ENCODE peak calls at places on chromosomes 6 and 20, in five cellular contexts. K is IMR-90, L is neuronal stem cell, I is H1, J is trophoblast cell. G is an unnamed sample.

GRCh38 chr20:7302256-7302655 is 534.8 kb downstream of the BMP2 start:
- DNase-seq in K (no peak), L (peak; percentile 17), I (no peak), J (no peak), G (peak; percentile 28)

GRCh38 chr20:7916648-7917047 is 23.6 kb downstream of the HAO1 start:
- DNase-seq in K (no peak), L (no peak), I (no peak), J (no peak), G (no peak)

GRCh38 chr6:105755885-105756284 is 330.3 kb upstream of the PRDM1 start:
- DNase-seq in K (no peak), L (no peak), I (no peak), J (no peak), G (no peak)

GRCh38 chr6:12577124-12577845 is 139.3 kb upstream of the PHACTR1 start:
- DNase-seq in K (peak; percentile 64), L (no peak), I (no peak), J (peak; percentile 97), G (peak; percentile 66)

GRCh38 chr6:85404497-85405174 is 45.2 kb upstream of the NT5E start:
- DNase-seq in K (peak; percentile 95), L (no peak), I (no peak), J (no peak), G (no peak)

GRCh38 chr20:53930651-53931504 is 139.5 kb downstream of the BCAS1 start:
- DNase-seq in K (peak; percentile 34), L (no peak), I (no peak), J (no peak), G (no peak)

GRCh38 chr6:143060354-143060805 is 309 bp upstream of the AIG1 start:
- DNase-seq in K (peak; percentile 81), L (peak; percentile 82), I (peak; percentile 61), J (peak; percentile 82), G (peak; percentile 90)

GRCh38 chr6:90219168-90219985 is 77.3 kb downstream of the BACH2 start:
- DNase-seq in K (peak; percentile 90), L (peak; percentile 43), I (no peak), J (peak; percentile 46), G (peak; percentile 68)

GRCh38 chr6:166286831-166287271 is 21.3 kb downstream of the PRR18 start:
- DNase-seq in K (no peak), L (no peak), I (no peak), J (no peak), G (peak; percentile 62)

GRCh38 chr20:48690888-48691287 is 136.9 kb downstream of the PREX1 start:
- DNase-seq in K (peak; percentile 36), L (no peak), I (no peak), J (no peak), G (no peak)

GRCh38 chr20:25083773-25084615 is 2.1 kb upstream of the VSX1 start:
- DNase-seq in K (no peak), L (no peak), I (no peak), J (no peak), G (no peak)

GRCh38 chr20:53825282-53825681 is 231.6 kb upstream of the ZNF217 start:
- DNase-seq in K (no peak), L (no peak), I (no peak), J (no peak), G (no peak)

GRCh38 chr6:100420711-100421110 is 44.0 kb downstream of the SIM1 start:
- DNase-seq in K (no peak), L (peak; percentile 18), I (peak; percentile 25), J (no peak), G (peak; percentile 86)

GRCh38 chr20:2542361-2542760 is 6.0 kb downstream of the TMC2 start:
- DNase-seq in K (no peak), L (no peak), I (no peak), J (no peak), G (no peak)

GRCh38 chr20:48841861-48842529 is 14.2 kb upstream of the PREX1 start:
- DNase-seq in K (peak; percentile 82), L (no peak), I (no peak), J (no peak), G (no peak)

GRCh38 chr20:58682656-58683055 is 9.9 kb upstream of the NPEPL1 start:
- DNase-seq in K (peak; percentile 70), L (no peak), I (no peak), J (no peak), G (no peak)
- H3K4me3 ChIP-seq in K (no peak overlapping the region), L (no peak overlapping the region), I (no peak overlapping the region), J (no peak overlapping the region), G (no peak overlapping the region)

GRCh38 chr6:37057128-37057471 is 51.6 kb downstream of the FGD2 start:
- DNase-seq in K (no peak), L (no peak), I (no peak), J (no peak), G (no peak)

GRCh38 chr6:37056112-37056403 is 50.6 kb downstream of the FGD2 start:
- DNase-seq in K (no peak), L (no peak), I (no peak), J (no peak), G (no peak)

GRCh38 chr6:37057678-37058077 is 52.2 kb downstream of the FGD2 start:
- DNase-seq in K (no peak), L (no peak), I (no peak), J (no peak), G (no peak)

GRCh38 chr6:37058084-37058586 is 52.7 kb downstream of the FGD2 start:
- DNase-seq in K (peak; percentile 76), L (no peak), I (no peak), J (peak; percentile 57), G (no peak)

DNA sequence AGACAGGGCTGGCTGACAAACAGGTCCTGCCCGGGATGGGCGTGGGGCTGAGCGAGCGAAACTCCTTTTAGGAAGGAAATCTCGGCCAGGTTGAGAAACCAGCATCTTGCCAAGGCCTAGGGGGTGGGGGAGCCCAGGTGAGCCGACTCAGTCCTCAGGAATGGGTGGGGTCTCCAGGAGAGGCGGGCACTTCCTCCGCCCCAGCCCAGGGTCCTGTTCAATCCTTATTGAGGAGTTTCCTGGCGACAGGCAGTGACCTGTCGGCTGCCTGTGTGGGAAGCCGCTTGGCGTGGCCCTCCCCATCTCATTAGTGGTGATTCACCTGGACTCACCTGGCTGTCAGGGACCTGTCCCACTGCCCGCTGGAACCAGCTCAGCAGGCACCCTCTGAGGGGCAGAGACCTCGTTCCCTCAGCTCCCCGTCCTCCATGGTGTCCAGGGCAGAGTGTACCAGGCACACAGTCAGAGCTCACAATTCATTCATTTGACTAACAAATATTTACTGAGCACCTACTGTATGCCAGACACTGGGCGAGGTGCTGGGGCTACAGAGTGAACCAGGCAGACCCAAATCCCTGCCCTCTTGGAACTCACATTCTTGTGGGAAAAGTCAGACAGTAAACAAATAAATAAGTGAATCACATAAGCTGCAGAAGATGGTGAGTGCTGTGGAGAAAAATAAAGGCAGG is 51.1 kb downstream of the FGD2 start:
- DNase-seq in K (peak; percentile 40), L (no peak), I (no peak), J (peak; percentile 87), G (peak; percentile 63)
- H2BK120ac ChIP-seq in K (peak overlapping the region; percentile 80), L (no peak overlapping the region), I (peak overlapping the region; percentile 77), J (no peak overlapping the region), G (no peak overlapping the region)

GRCh38 chr20:38098952-38099351 is 65.4 kb downstream of the RPRD1B start:
- DNase-seq in K (no peak), L (no peak), I (no peak), J (no peak), G (no peak)
- H3K4me3 ChIP-seq in K (no peak overlapping the region), L (no peak overlapping the region), I (no peak overlapping the region), J (no peak overlapping the region), G (no peak overlapping the region)

DNA sequence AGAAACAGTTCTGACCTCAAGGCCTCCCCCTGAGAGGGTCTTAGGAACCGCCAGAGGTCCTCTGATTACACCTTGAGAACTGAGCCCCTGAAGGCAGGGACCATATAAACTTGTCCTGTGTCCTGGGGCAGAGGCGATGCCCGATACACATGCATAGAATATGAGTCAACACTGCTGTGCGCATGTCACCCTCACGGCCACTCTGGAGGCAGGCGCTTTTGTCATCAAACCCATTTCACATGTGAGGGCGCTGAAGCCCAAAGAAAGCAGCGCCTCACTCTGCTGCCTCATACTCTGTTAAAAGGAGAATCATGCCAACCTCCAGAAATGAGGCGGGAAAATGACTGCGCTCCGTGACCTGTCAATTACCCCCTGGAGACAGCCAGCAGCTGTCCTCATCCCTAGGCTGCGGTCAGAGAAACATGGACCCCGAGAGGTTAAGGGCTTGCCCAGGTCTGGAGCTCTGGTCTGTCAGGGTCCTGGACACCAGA is 158.3 kb downstream of the GRM4 start:
- DNase-seq in K (no peak), L (no peak), I (no peak), J (peak; percentile 27), G (no peak)
- H2BK120ac ChIP-seq in K (no peak overlapping the region), L (no peak overlapping the region), I (no peak overlapping the region), J (no peak overlapping the region), G (no peak overlapping the region)

GRCh38 chr6:94045473-94045872 is 626.1 kb upstream of the EPHA7 start:
- DNase-seq in K (no peak), L (peak; percentile 82), I (no peak), J (no peak), G (peak; percentile 69)
- H3K4me3 ChIP-seq in K (no peak overlapping the region), L (no peak overlapping the region), I (no peak overlapping the region), J (no peak overlapping the region), G (no peak overlapping the region)

GRCh38 chr20:59603727-59604608 is at the start of gene PHACTR3:
- DNase-seq in K (no peak), L (peak; percentile 27), I (no peak), J (no peak), G (peak; percentile 21)
- H2BK120ac ChIP-seq in K (no peak within 1 kb of the TSS), L (no peak within 1 kb of the TSS), I (no peak within 1 kb of the TSS), J (no peak within 1 kb of the TSS), G (no peak within 1 kb of the TSS)

GRCh38 chr6:27161603-27161945 is 85.9 kb upstream of the PRSS16 start:
- DNase-seq in K (no peak), L (no peak), I (no peak), J (no peak), G (no peak)
- H3K4me3 ChIP-seq in K (no peak overlapping the region), L (no peak overlapping the region), I (no peak overlapping the region), J (no peak overlapping the region), G (no peak overlapping the region)

GRCh38 chr6:159726918-159727716 is at the start of gene WTAP:
- DNase-seq in K (peak; percentile 92), L (peak; percentile 92), I (peak; percentile 82), J (peak; percentile 94), G (peak; percentile 98)
- H2BK120ac ChIP-seq in K (peak within 1 kb of the TSS; percentile 93), L (peak within 1 kb of the TSS; percentile 42), I (peak within 1 kb of the TSS; percentile 91), J (peak within 1 kb of the TSS; percentile 95), G (peak within 1 kb of the TSS; percentile 30)

DNA sequence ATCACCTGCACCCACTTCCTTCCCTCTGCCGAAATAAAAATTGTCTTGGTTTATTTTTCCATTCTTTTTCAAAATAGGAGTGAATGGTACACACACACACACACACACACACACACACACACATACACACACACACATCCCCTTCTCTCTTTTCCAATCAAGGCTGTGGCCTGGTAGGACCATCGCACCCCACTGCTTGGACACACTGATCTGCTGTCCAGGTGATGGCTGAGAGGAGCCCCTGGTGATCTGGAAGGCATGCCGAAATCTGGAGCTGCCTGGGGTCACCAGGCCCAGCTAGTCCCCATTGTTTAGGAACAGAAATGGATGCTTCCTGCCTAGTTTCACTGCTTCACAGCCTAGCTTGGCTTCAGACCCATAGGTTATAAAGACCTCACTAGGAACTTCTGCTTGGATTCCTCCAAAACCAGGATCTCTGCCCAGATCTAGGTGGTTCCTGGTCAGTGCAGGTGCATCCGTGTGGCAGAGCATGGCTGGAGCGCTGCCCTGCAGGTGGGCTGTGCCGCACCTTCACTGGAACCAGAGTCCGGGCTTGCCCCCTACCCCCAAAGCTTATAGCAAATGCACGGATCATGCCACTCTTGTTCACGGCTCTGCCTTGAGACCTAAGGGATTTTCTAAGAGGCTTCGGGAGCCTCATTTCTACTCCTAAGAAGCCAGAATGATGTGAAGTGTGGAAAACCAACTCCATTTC is 42.9 kb upstream of the DACT2 start:
- DNase-seq in K (no peak), L (no peak), I (no peak), J (no peak), G (no peak)
- H3K4me3 ChIP-seq in K (no peak overlapping the region), L (peak overlapping the region; percentile 57), I (no peak overlapping the region), J (no peak overlapping the region), G (no peak overlapping the region)

GRCh38 chr6:33752139-33753015 is 5.7 kb upstream of the IP6K3 start:
- DNase-seq in K (no peak), L (no peak), I (no peak), J (no peak), G (no peak)
- H2BK120ac ChIP-seq in K (peak overlapping the region; percentile 3), L (no peak overlapping the region), I (no peak overlapping the region), J (no peak overlapping the region), G (no peak overlapping the region)

G was measured in mesendoderm.